ENCODE peak calls at places on chromosomes 11 and 22, in ten cellular contexts. X is hippocampal formation; N is astrocyte of the spinal cord; V is T-helper 1 cell; A is ACHN; C is stimulated activated CD4-positive, alpha-beta T cell treated with anti-CD3 and anti-CD28 coated beads, Interleukin-4, amount 100 ng/mL, for 4 hours; P is GM12891; R is HAP-1; H is NCI-H1105 treated with DMSO at 0.1 percent for 48 hours; B is neural progenitor cell. U is an unnamed sample.
A peak's percentile ranks its signal among the peaks of the same experiment; 100 is the strongest.

GRCh38 chr11:132943737-132944556 is 588.4 kb downstream of the OPCML start:
- DNase-seq in A (no peak), X (peak; percentile 17), H (peak; percentile 65), C (no peak), B (peak; percentile 72), N (no peak), R (no peak), V (no peak), P (no peak), U (no peak)

GRCh38 chr22:41589260-41589600 is 410 bp downstream of the PMM1 start:
- DNase-seq in N (no peak), P (no peak), C (no peak), X (no peak), R (peak; percentile 43), V (no peak), B (peak; percentile 66), H (peak; percentile 27), A (no peak), U (no peak)

GRCh38 chr22:36323182-36323854 is 64.4 kb downstream of the MYH9 start:
- DNase-seq in C (no peak), A (no peak), V (no peak), R (no peak), H (no peak), B (no peak), X (no peak), N (peak; percentile 63), P (no peak), U (no peak)

GRCh38 chr22:28414017-28414416 is 265.6 kb downstream of the TTC28 start:
- DNase-seq in B (no peak), X (no peak), C (no peak), A (no peak), P (no peak), R (no peak), V (no peak), N (no peak), H (no peak), U (no peak)

GRCh38 chr11:76592025-76592914 is 78.3 kb downstream of the LRRC32 start:
- DNase-seq in N (no peak), P (no peak), X (no peak), R (no peak), B (no peak), V (no peak), C (no peak), H (no peak), A (no peak), U (no peak)

GRCh38 chr22:32005453-32005852 is 37.6 kb upstream of the SLC5A1 start:
- DNase-seq in V (no peak), P (no peak), B (no peak), R (no peak), C (no peak), H (no peak), N (peak; percentile 22), A (peak; percentile 0), X (no peak), U (no peak)

GRCh38 chr11:62664405-62665074 is 470 bp downstream of the C11orf98 start:
- DNase-seq in P (peak; percentile 59), H (peak; percentile 66), A (peak; percentile 49), R (peak; percentile 76), X (no peak), V (peak; percentile 37), C (peak; percentile 42), N (no peak), B (no peak), U (peak; percentile 24)

GRCh38 chr22:31923166-31923565 is 21.2 kb upstream of the YWHAH start:
- DNase-seq in V (no peak), X (peak; percentile 26), R (no peak), C (no peak), B (no peak), P (no peak), H (no peak), N (no peak), A (no peak), U (no peak)

GRCh38 chr22:37267661-37268413 is 14.5 kb upstream of the CYTH4 start:
- DNase-seq in A (no peak), N (no peak), X (no peak), P (no peak), C (no peak), B (no peak), H (no peak), R (no peak), V (no peak), U (no peak)

GRCh38 chr11:5291207-5291838 is 10.4 kb downstream of the OR51B4 start:
- DNase-seq in N (peak; percentile 52), C (no peak), B (peak; percentile 44), R (no peak), A (peak; percentile 59), H (peak; percentile 6), V (no peak), P (peak; percentile 8), X (no peak), U (no peak)

GRCh38 chr11:65152157-65152556 is 17.8 kb upstream of the SYVN1 start:
- DNase-seq in V (no peak), N (no peak), P (no peak), R (no peak), X (no peak), C (no peak), B (no peak), A (no peak), H (no peak), U (no peak)

GRCh38 chr11:116231540-116231939 is 541.2 kb downstream of the BUD13 start:
- DNase-seq in H (no peak), X (no peak), V (no peak), P (no peak), C (no peak), N (no peak), R (no peak), A (no peak), B (no peak), U (peak; percentile 78)

GRCh38 chr11:46416656-46417055 is 25.1 kb upstream of the CHRM4 start:
- DNase-seq in P (no peak), X (no peak), N (no peak), B (no peak), A (no peak), H (no peak), V (no peak), R (no peak), C (no peak), U (no peak)

GRCh38 chr11:26623076-26623666 is 51.1 kb upstream of the MUC15 start:
- DNase-seq in X (no peak), A (peak; percentile 22), P (no peak), N (peak; percentile 25), C (no peak), V (no peak), R (no peak), H (no peak), B (no peak), U (no peak)

GRCh38 chr11:121533556-121534050 is 80.8 kb upstream of the SORL1-AS1 start:
- DNase-seq in C (no peak), R (no peak), B (no peak), H (no peak), V (no peak), X (no peak), P (no peak), A (no peak), N (no peak), U (no peak)

GRCh38 chr11:114819028-114819427 is 140.7 kb downstream of the NXPE2 start:
- DNase-seq in P (no peak), N (no peak), C (no peak), A (no peak), X (no peak), H (no peak), R (no peak), V (no peak), B (no peak), U (no peak)

GRCh38 chr11:34149786-34150185 is 44.4 kb downstream of the NAT10 start:
- DNase-seq in V (no peak), H (no peak), A (peak; percentile 9), C (no peak), X (no peak), R (peak; percentile 29), P (no peak), N (no peak), B (peak; percentile 67), U (no peak)

GRCh38 chr11:16158426-16158994 is 197.8 kb downstream of the SOX6 start:
- DNase-seq in N (no peak), R (no peak), H (no peak), X (no peak), A (no peak), B (no peak), C (no peak), P (no peak), V (no peak), U (no peak)

GRCh38 chr22:43331064-43331435 is 12.1 kb downstream of the SCUBE1 start:
- DNase-seq in B (no peak), A (no peak), P (no peak), R (no peak), N (no peak), C (no peak), H (no peak), X (no peak), V (no peak), U (no peak)

GRCh38 chr11:68036717-68037239 is 2.0 kb upstream of the TCIRG1 start:
- DNase-seq in A (no peak), N (no peak), V (no peak), P (no peak), C (no peak), B (no peak), X (no peak), H (no peak), R (no peak), U (no peak)

GRCh38 chr22:50711446-50712340 is 26.3 kb upstream of the ACR start:
- DNase-seq in V (no peak), R (no peak), A (no peak), X (no peak), P (no peak), H (no peak), B (no peak), C (no peak), N (no peak), U (no peak)

GRCh38 chr22:43185860-43186261 is 1.1 kb downstream of the TTLL12 start:
- DNase-seq in C (no peak), A (peak; percentile 27), P (no peak), H (peak; percentile 70), B (peak; percentile 34), N (no peak), R (peak; percentile 63), X (no peak), V (no peak), U (peak; percentile 32)

GRCh38 chr11:106077609-106078517 is at the start of gene AASDHPPT:
- DNase-seq in X (no peak), N (peak; percentile 68), H (peak; percentile 56), V (no peak), R (peak; percentile 39), B (no peak), C (no peak), P (no peak), A (peak; percentile 61), U (peak; percentile 53)

GRCh38 chr22:31139866-31140716 is at the start of gene PLA2G3:
- DNase-seq in P (no peak), B (peak; percentile 94), V (no peak), A (no peak), C (no peak), R (peak; percentile 69), N (peak; percentile 63), H (peak; percentile 93), X (no peak), U (peak; percentile 51)

GRCh38 chr22:20175597-20175900 is 24.7 kb upstream of the CCDC188 start:
- DNase-seq in A (no peak), R (no peak), C (no peak), X (no peak), N (no peak), P (no peak), H (no peak), B (no peak), V (no peak), U (no peak)

GRCh38 chr22:25623851-25624250 is 59.4 kb downstream of the GRK3 start:
- DNase-seq in V (no peak), P (no peak), R (no peak), B (no peak), X (no peak), A (no peak), C (no peak), H (no peak), N (no peak), U (no peak)

GRCh38 chr11:64276653-64277431 is 7.6 kb downstream of the BAD start:
- DNase-seq in H (no peak), P (no peak), A (no peak), C (no peak), R (no peak), X (no peak), N (peak; percentile 30), V (no peak), B (no peak), U (no peak)

GRCh38 chr22:47289316-47289985 is 527.0 kb downstream of the TBC1D22A start:
- DNase-seq in V (no peak), X (no peak), P (no peak), C (no peak), R (no peak), H (no peak), A (no peak), N (no peak), B (no peak), U (no peak)

U was measured in NCI-H2029 treated with DMSO at 0.1 percent for 48 hours.